ENCODE peak calls at places on chromosomes 4 and X, in eight cellular contexts. V is HCT116, K is body of pancreas, W is mucosa of descending colon, B is neural progenitor cell, C is left ventricle myocardium inferior, A is GM23338, L is DND-41. O is an unnamed sample.

GRCh38 chr4:103996637-103997036 is 276.9 kb upstream of the TACR3 start:
- DNase-seq in K (peak; percentile 48), L (no peak), V (peak; percentile 78), W (no peak), A (peak; percentile 86), C (no peak), B (peak; percentile 70), O (peak; percentile 45)

GRCh38 chrX:17654116-17654515 is 83.2 kb upstream of the SCML1 start:
- DNase-seq in K (no peak), V (no peak), L (no peak), C (no peak), W (no peak), A (no peak), B (no peak), O (no peak)

GRCh38 chrX:71315917-71316316 is 14.4 kb downstream of the ITGB1BP2 start:
- DNase-seq in B (no peak), V (no peak), L (no peak), K (no peak), A (no peak), C (no peak), W (no peak), O (peak; percentile 59)

GRCh38 chr4:145289403-145290076 is 109.2 kb upstream of the OTUD4 start:
- DNase-seq in V (no peak), C (no peak), B (no peak), A (no peak), K (no peak), L (no peak), W (no peak), O (peak; percentile 40)

GRCh38 chr4:7761312-7761711 is 178.3 kb downstream of the AFAP1 start:
- DNase-seq in V (no peak), K (no peak), W (no peak), L (no peak), B (no peak), A (no peak), C (no peak), O (no peak)

GRCh38 chr4:25351777-25352421 is 25.2 kb upstream of the ANAPC4 start:
- DNase-seq in B (no peak), C (no peak), L (no peak), A (peak; percentile 26), K (no peak), W (no peak), V (no peak), O (peak; percentile 54)

GRCh38 chrX:64894454-64895038 is 81.7 kb downstream of the ZC4H2 start:
- DNase-seq in A (peak; percentile 64), B (peak; percentile 69), V (peak; percentile 12), C (no peak), W (peak; percentile 58), K (no peak), L (peak; percentile 30), O (no peak)

GRCh38 chr4:26782830-26783202 is 77.8 kb upstream of the STIM2 start:
- DNase-seq in L (no peak), C (no peak), A (no peak), W (no peak), B (no peak), K (no peak), V (no peak), O (no peak)

GRCh38 chr4:14700544-14700943 is 301.7 kb upstream of the CPEB2 start:
- DNase-seq in B (no peak), L (no peak), W (no peak), C (no peak), V (no peak), K (peak; percentile 66), A (no peak), O (no peak)

GRCh38 chr4:119103263-119103662 is 32.4 kb upstream of the MYOZ2 start:
- DNase-seq in A (peak; percentile 51), C (peak; percentile 24), V (peak; percentile 85), L (no peak), B (no peak), K (no peak), W (peak; percentile 41), O (peak; percentile 73)

GRCh38 chr4:180058731-180059215 is 2184.4 kb upstream of the TENM3 start:
- DNase-seq in V (no peak), L (no peak), C (no peak), B (peak; percentile 76), A (peak; percentile 89), K (peak; percentile 23), W (peak; percentile 70), O (no peak)

GRCh38 chr4:98568896-98569663 is 89.3 kb downstream of the TSPAN5 start:
- DNase-seq in L (no peak), V (no peak), A (no peak), K (no peak), B (no peak), W (no peak), C (no peak), O (no peak)

GRCh38 chrX:96889726-96890125 is 6.0 kb downstream of the RPA4 start:
- DNase-seq in K (no peak), V (no peak), C (no peak), L (no peak), B (no peak), W (no peak), A (peak; percentile 7), O (peak; percentile 9)

GRCh38 chrX:120801426-120801825 is 74.2 kb downstream of the CT47B1 start:
- DNase-seq in L (no peak), K (no peak), C (no peak), V (no peak), W (no peak), B (no peak), A (peak; percentile 0), O (no peak)

DNA sequence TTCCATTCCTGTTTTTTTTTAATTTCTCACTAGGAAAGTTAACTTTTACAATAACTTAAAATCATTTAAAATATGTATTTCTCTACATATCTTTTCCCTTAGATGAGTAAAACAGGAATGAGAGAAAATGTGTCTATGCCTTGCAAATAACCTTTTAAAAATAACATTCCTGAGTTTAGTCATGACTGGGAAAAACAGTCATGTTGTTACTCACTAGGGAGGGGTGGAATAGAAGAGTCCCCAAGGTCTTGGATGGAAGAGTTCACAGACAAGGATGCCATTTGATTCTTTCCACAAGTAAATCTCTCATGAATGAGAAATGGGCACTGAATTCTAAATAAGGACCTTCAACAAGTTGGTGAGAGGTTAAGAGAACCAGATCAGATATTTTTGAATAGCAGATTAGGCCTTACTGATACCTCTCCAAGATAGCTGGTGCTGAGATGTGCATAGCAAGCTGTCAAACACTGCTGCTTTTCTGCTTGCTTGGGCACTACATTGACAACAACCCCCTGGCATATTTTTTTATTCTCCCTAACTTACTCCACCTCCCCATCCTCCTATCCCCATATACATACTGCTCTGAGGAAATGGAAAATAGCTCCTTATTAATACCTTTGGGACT is 25.1 kb downstream of the UGDH start:
- DNase-seq in C (no peak), L (no peak), V (no peak), B (no peak), K (no peak), W (no peak), A (no peak), O (peak; percentile 65)
- H3K36me3 ChIP-seq in C (peaks cover 85% of the 10 kb centered on the region), L (peaks cover 13% of the 10 kb centered on the region), V (peaks cover 46% of the 10 kb centered on the region), B (peaks cover 36% of the 10 kb centered on the region), K (peaks cover 22% of the 10 kb centered on the region), W (no peaks in the 10 kb centered on the region), A (peaks cover 35% of the 10 kb centered on the region), O (peaks cover 67% of the 10 kb centered on the region)

DNA sequence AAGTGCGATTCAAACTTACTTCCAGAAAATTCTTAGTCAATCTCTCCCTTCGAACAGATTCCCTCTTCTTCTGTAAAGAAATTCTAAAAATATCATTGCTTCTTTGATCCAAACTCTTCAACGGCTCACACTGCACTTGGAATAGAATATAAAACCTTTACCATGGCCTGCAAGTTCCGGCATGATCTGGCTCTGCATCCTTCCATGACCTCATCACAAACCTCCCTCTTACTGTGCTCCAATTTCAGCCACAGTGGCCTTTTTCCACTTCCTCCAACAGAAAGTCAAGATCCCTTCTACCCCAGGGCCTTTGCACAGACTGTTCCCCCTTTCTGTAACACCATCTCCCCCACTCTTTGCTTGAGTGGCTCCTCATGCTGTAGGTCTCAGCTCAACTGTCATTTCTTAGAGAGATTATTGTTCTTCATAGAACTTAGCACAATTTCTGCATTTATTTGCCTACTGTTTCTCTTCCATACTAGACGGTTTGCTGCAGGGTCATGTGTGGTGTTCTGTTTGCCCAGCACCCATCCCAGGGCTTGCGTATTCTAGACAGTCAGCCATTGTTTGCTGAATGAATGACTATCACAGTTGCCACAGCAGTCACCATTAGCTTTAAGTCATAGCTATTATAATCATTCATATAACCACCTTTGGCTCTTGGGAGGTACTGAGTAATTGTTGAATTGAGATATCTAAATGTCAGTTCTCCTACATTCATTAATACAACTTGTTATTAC is 1.9 kb upstream of the STOX2 start:
- DNase-seq in B (no peak), C (no peak), K (no peak), W (no peak), L (no peak), V (no peak), A (no peak), O (no peak)
- TF ChIP-seq CTCF in B (no peak), C (no peak), K (no peak), W (no peak), L (no peak), V (no peak), A (no peak), O (no peak)

GRCh38 chrX:24468245-24468644 is 3.2 kb downstream of the PDK3 start:
- DNase-seq in A (no peak), L (no peak), K (no peak), V (no peak), W (no peak), B (no peak), C (no peak), O (no peak)

GRCh38 chrX:24466025-24466424 is 939 bp downstream of the PDK3 start:
- DNase-seq in A (peak; percentile 18), W (no peak), B (peak; percentile 21), K (no peak), V (no peak), L (peak; percentile 5), C (no peak), O (no peak)

GRCh38 chrX:24475480-24475879 is 10.4 kb downstream of the PDK3 start:
- DNase-seq in B (no peak), C (no peak), A (no peak), V (no peak), W (no peak), K (no peak), L (no peak), O (no peak)

GRCh38 chrX:24471808-24472207 is 6.7 kb downstream of the PDK3 start:
- DNase-seq in A (no peak), L (no peak), C (no peak), W (no peak), K (no peak), V (no peak), B (no peak), O (no peak)
- H3K36me3 ChIP-seq in A (no peaks in the 10 kb centered on the region), L (no peaks in the 10 kb centered on the region), C (no peaks in the 10 kb centered on the region), W (no peaks in the 10 kb centered on the region), K (no peaks in the 10 kb centered on the region), V (no peaks in the 10 kb centered on the region), B (no peaks in the 10 kb centered on the region), O (no peaks in the 10 kb centered on the region)

DNA sequence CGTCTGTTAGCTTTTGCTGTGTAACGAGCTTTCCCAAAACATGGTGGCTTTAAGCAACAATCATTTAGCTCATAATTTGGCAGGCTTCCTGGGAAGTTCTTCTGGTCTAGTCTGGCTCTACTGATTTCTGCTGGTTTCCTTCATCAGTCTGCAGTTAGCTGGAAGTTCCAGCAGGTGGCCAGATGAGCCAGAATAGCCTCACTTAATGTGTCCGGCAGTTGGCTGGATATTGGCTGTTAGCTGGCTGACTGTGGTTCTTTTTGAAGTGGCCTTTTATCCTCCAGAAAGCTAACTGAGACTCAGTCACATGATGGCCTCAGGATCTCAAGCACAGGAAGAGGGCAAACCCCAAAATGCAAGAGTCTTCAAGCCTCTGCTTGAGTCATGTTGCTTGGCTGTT is 34.9 kb downstream of the FTHL17 start:
- DNase-seq in A (peak; percentile 60), C (peak; percentile 16), W (peak; percentile 40), V (peak; percentile 6), K (peak; percentile 62), L (no peak), B (peak; percentile 71), O (peak; percentile 60)
- TF ChIP-seq CTCF in A (peak; percentile 69), C (peak; percentile 65), W (no peak), V (peak; percentile 7), K (peak; percentile 55), L (peak; percentile 54), B (peak; percentile 59), O (peak; percentile 78)

GRCh38 chr4:82425478-82425877 is 4.8 kb downstream of the HNRNPDL start:
- DNase-seq in W (no peak), B (no peak), A (no peak), C (no peak), V (no peak), K (no peak), L (no peak), O (no peak)
- H3K36me3 ChIP-seq in W (no peaks in the 10 kb centered on the region), B (peaks cover 36% of the 10 kb centered on the region), A (peaks cover 49% of the 10 kb centered on the region), C (peaks cover 58% of the 10 kb centered on the region), V (peaks cover 49% of the 10 kb centered on the region), K (peaks cover 8% of the 10 kb centered on the region), L (peaks cover 65% of the 10 kb centered on the region), O (peaks cover 55% of the 10 kb centered on the region)